ENCODE peak calls at places on chromosome 12, in four cellular contexts. Q is stomach, Z is transverse colon, N is HCT116. V is an unnamed sample. For H3K9me3, the result is how much of the 10 kb centered on the place peaks cover.

GRCh38 chr12:52494100-52494499 is 1.0 kb upstream of the KRT6A start:
- DNase-seq in Q (no peak), Z (no peak), N (no peak), V (no peak)

GRCh38 chr12:69698769-69699540 is at the start of gene BEST3:
- DNase-seq in Q (no peak), Z (no peak), N (no peak), V (no peak)

GRCh38 chr12:26278666-26279065 is 83.3 kb downstream of the SSPN start:
- DNase-seq in Q (no peak), Z (no peak), N (no peak), V (no peak)

GRCh38 chr12:51389302-51389999 is 1.8 kb downstream of the GALNT6 start:
- DNase-seq in Q (peak), Z (peak), N (no peak), V (no peak)

GRCh38 chr12:106586803-106587684 is 4.2 kb downstream of the RFX4 start:
- DNase-seq in Q (no peak), Z (no peak), N (no peak), V (no peak)

GRCh38 chr12:31234955-31235867 is 90.7 kb downstream of the SINHCAF start:
- DNase-seq in Q (peak), Z (peak), N (peak), V (no peak)

GRCh38 chr12:49507139-49507538 is 31.7 kb upstream of the KCNH3 start:
- DNase-seq in Q (no peak), Z (no peak), N (peak), V (no peak)

GRCh38 chr12:38587594-38587993 is 271.0 kb downstream of the ALG10B start:
- DNase-seq in Q (no peak), Z (no peak), N (no peak), V (no peak)

GRCh38 chr12:51852404-51853137 is 4.1 kb upstream of the FIGNL2 start:
- DNase-seq in Q (no peak), Z (no peak), N (no peak), V (no peak)

GRCh38 chr12:31629756-31630732 is 29.4 kb upstream of the ETFBKMT start:
- DNase-seq in Q (peak), Z (no peak), N (no peak), V (no peak)

GRCh38 chr12:91327889-91328288 is 145.3 kb upstream of the DCN start:
- DNase-seq in Q (no peak), Z (no peak), N (no peak), V (no peak)

GRCh38 chr12:126480396-126480795 is 1415.2 kb downstream of the AACS start:
- DNase-seq in Q (no peak), Z (no peak), N (no peak), V (no peak)
- H3K9me3 ChIP-seq in Q (under half), Z (under half), N (under half), V (under half)

DNA sequence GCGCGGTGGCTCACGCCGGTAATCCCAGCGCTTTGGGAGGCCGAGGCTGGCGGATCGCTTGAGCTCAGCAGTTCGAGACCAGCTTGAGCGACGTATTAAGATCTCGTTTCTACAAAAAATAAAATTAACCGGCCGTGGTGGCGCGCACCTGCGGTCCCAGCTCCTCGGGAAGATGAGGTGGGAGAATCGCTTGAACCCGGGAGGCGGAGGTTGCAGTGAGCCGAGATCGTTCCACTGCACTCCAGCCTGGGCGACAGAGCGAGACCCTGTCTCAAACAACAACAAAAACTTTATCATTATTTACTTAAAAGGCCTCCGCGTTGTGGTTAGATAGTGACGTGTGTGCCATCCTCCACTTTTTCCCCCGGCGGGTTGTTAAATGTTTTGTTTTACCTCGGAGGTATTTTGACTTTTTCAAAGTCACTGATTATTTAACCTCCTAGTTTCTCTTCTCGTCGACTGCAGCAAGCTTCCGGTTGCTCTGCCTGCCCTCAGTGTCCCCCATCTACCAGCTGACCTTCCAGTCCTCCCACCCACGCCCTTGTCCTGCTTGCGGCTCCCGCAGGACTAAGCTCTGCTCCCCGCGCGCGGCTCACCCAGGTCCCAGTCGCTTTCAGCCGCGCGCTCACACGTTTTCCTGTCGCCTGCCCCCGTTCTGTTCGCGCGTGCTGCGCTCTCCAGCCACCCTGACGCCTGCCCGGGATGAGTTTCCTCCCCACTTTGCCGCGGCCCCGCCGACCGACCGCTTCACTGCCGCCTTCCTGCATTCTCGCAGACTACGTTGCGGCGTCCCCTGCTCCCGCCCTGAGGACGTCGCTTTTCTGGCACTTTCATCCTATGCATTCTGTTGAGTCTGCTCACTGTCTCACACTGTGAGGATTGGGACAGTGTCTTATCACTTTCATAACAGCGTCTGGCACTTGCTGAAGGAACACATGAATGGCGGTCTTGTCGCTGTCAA is 1.2 kb upstream of the SCAF11 start:
- DNase-seq in Q (peak), Z (peak), N (peak), V (no peak)
- TF ChIP-seq POLR2AphosphoS5 in Q (peak), Z (peak), N (peak), V (peak)

GRCh38 chr12:57320639-57321038 is 69.7 kb upstream of the STAC3 start:
- DNase-seq in Q (no peak), Z (no peak), N (no peak), V (no peak)

GRCh38 chr12:57325395-57325794 is 74.4 kb upstream of the STAC3 start:
- DNase-seq in Q (no peak), Z (no peak), N (no peak), V (no peak)

GRCh38 chr12:57323402-57323801 is 72.4 kb upstream of the STAC3 start:
- DNase-seq in Q (no peak), Z (no peak), N (no peak), V (no peak)

GRCh38 chr12:57315681-57316080 is 64.7 kb upstream of the STAC3 start:
- DNase-seq in Q (no peak), Z (no peak), N (no peak), V (no peak)

GRCh38 chr12:57319678-57320469 is 68.9 kb upstream of the STAC3 start:
- DNase-seq in Q (no peak), Z (no peak), N (no peak), V (no peak)
- H3K27ac ChIP-seq in Q (no peak), Z (no peak), N (no peak), V (no peak)

DNA sequence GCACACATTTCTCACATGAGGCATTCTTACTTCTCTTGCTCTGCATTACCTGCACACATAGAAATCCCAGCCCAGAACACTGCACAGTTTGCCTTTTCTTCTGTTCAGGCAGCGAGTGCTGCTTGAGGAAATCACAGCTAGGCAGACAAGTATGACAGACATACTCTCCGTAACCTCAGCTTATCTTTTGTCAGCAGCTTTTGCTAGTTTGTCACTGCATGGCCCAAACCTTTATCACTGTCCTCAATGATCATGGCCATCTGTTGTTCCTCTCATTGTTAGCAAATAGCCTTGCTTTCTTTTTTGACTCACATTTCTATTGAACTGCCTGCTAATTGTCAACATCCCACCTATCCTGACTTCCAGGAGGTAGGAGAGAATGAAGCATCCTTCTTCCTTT is 5.3 kb downstream of the ZNF10 start:
- DNase-seq in Q (no peak), Z (no peak), N (no peak), V (no peak)
- H3K9me3 ChIP-seq in Q (half or more), Z (half or more), N (under half), V (under half)

GRCh38 chr12:124909831-124910560 is 4.5 kb downstream of the UBC start:
- DNase-seq in Q (no peak), Z (no peak), N (no peak), V (no peak)
- TF ChIP-seq POLR2AphosphoS5 in Q (peak), Z (peak), N (peak), V (no peak)

DNA sequence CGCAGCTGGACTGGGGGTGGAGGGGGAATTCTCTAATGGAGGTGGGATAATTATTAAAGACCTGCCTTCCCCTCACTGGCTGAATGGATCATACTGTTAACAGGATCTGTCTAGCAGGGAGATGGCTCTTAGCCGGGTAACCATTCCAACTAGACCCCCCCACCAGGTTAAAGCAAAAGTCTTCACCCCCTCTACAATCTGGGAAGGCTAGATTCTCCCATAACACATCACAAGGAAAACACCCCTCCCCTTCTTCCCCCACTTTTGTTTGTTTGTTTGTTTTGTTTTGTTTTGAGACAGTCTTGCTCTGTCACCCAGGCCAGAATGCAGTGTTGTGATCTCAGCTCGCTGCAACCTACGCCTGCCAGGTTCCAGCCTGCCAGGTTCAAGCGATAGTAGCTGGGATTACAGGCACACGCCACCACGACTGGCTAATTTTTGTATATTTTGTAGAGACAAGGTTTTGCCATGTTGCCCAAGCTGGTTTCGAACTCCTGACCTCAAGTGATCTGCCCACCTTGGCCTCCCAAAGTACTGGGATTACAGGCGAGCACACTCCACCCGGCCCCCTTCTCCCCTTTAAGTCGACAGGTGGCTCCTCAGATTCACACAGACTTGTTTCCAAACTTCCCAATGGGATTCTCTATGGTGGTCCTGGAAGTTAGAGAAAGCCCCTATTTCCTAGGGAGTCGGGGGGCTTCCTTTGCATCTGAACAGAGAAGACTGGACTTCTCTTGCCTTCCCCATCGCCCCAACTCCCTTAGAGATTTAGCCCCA is 3.5 kb upstream of the BAZ2A start:
- DNase-seq in Q (no peak), Z (no peak), N (no peak), V (no peak)
- H3K27ac ChIP-seq in Q (peak), Z (peak), N (peak), V (peak)

GRCh38 chr12:133038310-133038709 is 1.0 kb downstream of the ZNF84 start:
- DNase-seq in Q (no peak), Z (no peak), N (no peak), V (no peak)
- H3K9me3 ChIP-seq in Q (under half), Z (under half), N (under half), V (under half)

DNA sequence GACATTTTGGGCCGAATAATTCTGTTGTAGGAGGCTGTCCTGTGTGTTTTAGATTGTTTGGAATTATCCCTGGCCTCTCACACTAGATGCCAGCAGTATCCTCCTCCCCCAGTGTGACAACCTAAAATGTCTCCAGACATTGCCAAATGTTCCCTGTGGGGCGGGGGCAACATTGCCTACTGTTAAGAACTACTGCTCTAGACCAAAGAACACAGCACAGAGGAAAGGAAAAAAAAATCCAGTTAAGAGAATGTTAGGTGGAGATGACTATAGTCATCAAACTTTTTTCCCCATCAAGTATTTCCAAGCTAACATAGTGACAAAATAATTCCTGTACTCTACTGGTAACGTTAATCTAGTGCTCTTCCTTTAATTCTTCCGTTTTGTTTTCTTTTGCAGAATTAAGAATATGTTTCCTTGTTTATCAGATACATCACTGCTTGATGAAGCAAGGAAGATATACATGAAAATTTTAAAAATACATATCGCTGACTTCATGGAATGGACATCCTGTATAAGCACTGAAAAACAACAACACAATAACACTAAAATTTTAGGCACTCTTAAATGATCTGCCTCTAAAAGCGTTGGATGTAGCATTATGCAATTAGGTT is 3.6 kb downstream of the CDKN1B start:
- DNase-seq in Q (no peak), Z (no peak), N (no peak), V (no peak)
- TF ChIP-seq POLR2AphosphoS5 in Q (no peak), Z (peak), N (no peak), V (peak)

V was measured in vagina.